ENCODE peak calls at places on chromosome 13, in five cellular contexts. J is upper lobe of left lung, M is uterus, S is body of pancreas, G is tibial nerve. U is an unnamed sample.
A peak's percentile ranks its signal among the peaks of the same experiment; 100 is the strongest.

GRCh38 chr13:41012536-41012935 is 6.6 kb downstream of the ELF1 start:
- DNase-seq in J (no peak), M (no peak), S (no peak), G (no peak), U (no peak)

GRCh38 chr13:33940898-33941297 is 122.9 kb downstream of the RFC3 start:
- DNase-seq in J (no peak), M (no peak), S (no peak), G (no peak), U (no peak)

GRCh38 chr13:95267662-95268369 is 33.4 kb downstream of the ABCC4 start:
- DNase-seq in J (no peak), M (no peak), S (no peak), G (no peak), U (no peak)

GRCh38 chr13:28730762-28731161 is 12.0 kb upstream of the SLC46A3 start:
- DNase-seq in J (no peak), M (no peak), S (no peak), G (no peak), U (no peak)

GRCh38 chr13:87893186-87893585 is 222.0 kb downstream of the SLITRK5 start:
- DNase-seq in J (no peak), M (no peak), S (no peak), G (no peak), U (no peak)

GRCh38 chr13:109355129-109355528 is 431.3 kb downstream of the IRS2 start:
- DNase-seq in J (no peak), M (no peak), S (no peak), G (no peak), U (no peak)

GRCh38 chr13:101455863-101456262 is 3.4 kb downstream of the ITGBL1 start:
- DNase-seq in J (no peak), M (no peak), S (no peak), G (no peak), U (no peak)

GRCh38 chr13:30905932-30906383 is at the start of gene MEDAG:
- DNase-seq in J (peak; percentile 90), M (peak; percentile 81), S (peak; percentile 29), G (peak; percentile 89), U (peak; percentile 48)

GRCh38 chr13:41246969-41247750 is 16.2 kb downstream of the MTRF1 start:
- DNase-seq in J (no peak), M (no peak), S (no peak), G (no peak), U (no peak)

GRCh38 chr13:83827338-83827737 is 54.9 kb downstream of the SLITRK1 start:
- DNase-seq in J (no peak), M (no peak), S (no peak), G (no peak), U (no peak)

GRCh38 chr13:94344126-94344863 is 135.2 kb downstream of the DCT start:
- DNase-seq in J (no peak), M (no peak), S (no peak), G (no peak), U (peak; percentile 23)

GRCh38 chr13:21971662-21972635 is 301.1 kb downstream of the FGF9 start:
- DNase-seq in J (no peak), M (no peak), S (no peak), G (no peak), U (no peak)

GRCh38 chr13:51328488-51328887 is 11.0 kb upstream of the SERPINE3 start:
- DNase-seq in J (no peak), M (no peak), S (no peak), G (no peak), U (no peak)

GRCh38 chr13:47249296-47249695 is 352.4 kb upstream of the HTR2A start:
- DNase-seq in J (no peak), M (no peak), S (no peak), G (no peak), U (no peak)

GRCh38 chr13:23743717-23744116 is 145.5 kb downstream of the MIPEP start:
- DNase-seq in J (no peak), M (no peak), S (no peak), G (no peak), U (no peak)
- H3K4me3 ChIP-seq in J (no peak overlapping the region), M (no peak overlapping the region), S (no peak overlapping the region), G (no peak overlapping the region), U (no peak overlapping the region)

DNA sequence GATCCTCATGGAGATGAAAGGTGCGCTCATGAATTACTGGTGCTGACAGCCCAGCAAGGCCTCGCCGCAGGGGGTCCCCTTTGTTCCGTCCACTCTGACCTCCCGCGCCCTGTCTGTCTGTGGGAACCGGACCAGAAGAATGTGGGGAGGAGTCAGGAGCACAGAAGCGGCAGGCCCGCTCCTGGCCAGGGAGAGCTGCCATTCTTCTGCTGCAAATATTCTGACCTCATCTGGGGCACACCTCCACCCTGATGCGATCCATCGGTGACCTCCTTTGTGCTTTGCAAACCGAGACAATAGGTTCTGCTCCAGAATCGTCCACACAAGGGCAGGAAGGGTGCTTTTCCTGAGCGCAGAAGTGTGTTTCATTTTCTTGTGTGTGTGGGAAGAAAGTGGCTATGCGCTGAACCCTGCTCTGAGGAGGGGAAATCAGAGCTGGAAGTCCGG is 138.0 kb downstream of the SOX1 start:
- DNase-seq in J (no peak), M (no peak), S (peak; percentile 37), G (no peak), U (no peak)
- H3K4me1 ChIP-seq in J (peaks cover 8% of the 10 kb centered on the region), M (no peaks in the 10 kb centered on the region), S (peaks cover 4% of the 10 kb centered on the region), G (no peaks in the 10 kb centered on the region), U (no peaks in the 10 kb centered on the region)

DNA sequence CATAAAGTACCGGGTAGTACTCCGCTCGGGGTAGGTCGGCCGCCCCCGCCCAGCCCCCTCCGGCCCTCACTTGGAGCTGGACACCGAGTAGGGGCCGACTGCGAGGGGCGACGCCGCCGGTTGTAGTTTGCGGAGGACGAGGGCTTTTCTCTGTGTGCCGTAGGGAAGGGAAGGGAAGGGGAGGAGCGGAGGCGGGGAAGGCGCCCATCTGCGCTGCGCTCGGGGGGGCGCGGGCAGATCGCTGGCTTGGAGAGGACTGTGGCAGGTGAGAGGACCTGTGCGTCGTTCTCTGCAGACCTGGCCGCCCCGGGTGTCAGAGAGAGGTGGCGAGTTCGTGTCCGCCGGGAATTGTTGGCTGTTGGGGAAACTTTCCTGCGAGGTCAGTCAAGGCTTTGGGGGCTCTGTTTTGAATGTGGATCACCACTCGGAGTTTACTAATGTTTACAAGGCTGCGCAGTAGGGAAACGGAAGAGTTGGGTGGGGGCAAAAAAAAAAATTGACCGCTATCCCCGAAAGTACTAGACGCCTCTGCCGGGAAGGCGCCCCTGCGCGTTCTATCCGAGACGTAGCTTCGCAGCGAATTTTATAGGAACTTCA is 1.4 kb downstream of the ING1 start:
- DNase-seq in J (peak; percentile 93), M (peak; percentile 68), S (peak; percentile 66), G (peak; percentile 48), U (peak; percentile 56)
- TF ChIP-seq POLR2A in J (peak; percentile 99), M (peak; percentile 100), S (peak; percentile 100), G (peak; percentile 100), U (peak; percentile 100)

GRCh38 chr13:60933638-60934037 is 482.0 kb downstream of the PCDH20 start:
- DNase-seq in J (no peak), M (no peak), S (no peak), G (no peak), U (no peak)

GRCh38 chr13:60936281-60936680 is 479.4 kb downstream of the PCDH20 start:
- DNase-seq in J (no peak), M (no peak), S (no peak), G (no peak), U (no peak)

DNA sequence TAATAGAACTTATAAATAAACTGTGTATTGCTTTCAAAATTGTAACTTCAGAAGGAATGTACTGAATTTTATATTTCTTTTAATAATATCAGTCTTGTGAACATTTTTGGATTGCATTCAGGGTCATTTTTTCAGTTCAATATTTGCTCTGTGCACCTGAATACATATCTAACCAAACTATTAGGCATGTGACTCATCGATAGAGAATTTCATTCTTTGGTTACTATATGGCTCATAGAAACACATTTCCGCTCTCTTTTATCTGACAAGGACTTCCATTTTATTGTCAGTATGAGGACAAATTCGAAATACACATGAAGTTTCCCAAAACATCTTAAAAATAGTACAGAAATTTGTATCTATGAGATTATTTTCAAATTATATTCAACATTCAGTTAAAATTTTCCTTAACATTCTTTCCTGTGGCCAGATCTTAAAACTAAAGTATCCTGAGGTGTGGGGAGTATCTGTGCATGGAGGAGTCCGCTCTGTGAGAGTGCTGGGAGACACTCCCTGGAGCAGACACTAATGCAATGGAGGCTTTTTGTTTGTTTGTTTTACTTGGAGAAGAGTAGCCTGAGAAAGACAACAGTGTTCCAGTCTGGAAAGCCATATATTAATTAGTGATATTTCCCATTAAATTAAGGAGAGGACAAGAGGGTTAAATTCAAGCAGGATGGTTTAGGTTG is 483.6 kb downstream of the PCDH20 start:
- DNase-seq in J (no peak), M (no peak), S (no peak), G (no peak), U (no peak)
- H3K4me3 ChIP-seq in J (no peak overlapping the region), M (no peak overlapping the region), S (no peak overlapping the region), G (no peak overlapping the region), U (no peak overlapping the region)

GRCh38 chr13:98540476-98540875 is 36.4 kb downstream of the STK24 start:
- DNase-seq in J (no peak), M (no peak), S (no peak), G (no peak), U (no peak)

GRCh38 chr13:98541211-98541610 is 35.7 kb downstream of the STK24 start:
- DNase-seq in J (no peak), M (no peak), S (no peak), G (no peak), U (no peak)

GRCh38 chr13:98537740-98538139 is 39.2 kb downstream of the STK24 start:
- DNase-seq in J (no peak), M (no peak), S (no peak), G (no peak), U (no peak)

GRCh38 chr13:98541701-98542203 is 35.2 kb downstream of the STK24 start:
- DNase-seq in J (no peak), M (no peak), S (no peak), G (no peak), U (no peak)

GRCh38 chr13:98539655-98540054 is 37.3 kb downstream of the STK24 start:
- DNase-seq in J (no peak), M (no peak), S (no peak), G (no peak), U (no peak)
- H3K4me1 ChIP-seq in J (peaks cover 82% of the 10 kb centered on the region), M (peaks cover 22% of the 10 kb centered on the region), S (peaks cover 67% of the 10 kb centered on the region), G (peaks cover 36% of the 10 kb centered on the region), U (peaks cover 48% of the 10 kb centered on the region)

DNA sequence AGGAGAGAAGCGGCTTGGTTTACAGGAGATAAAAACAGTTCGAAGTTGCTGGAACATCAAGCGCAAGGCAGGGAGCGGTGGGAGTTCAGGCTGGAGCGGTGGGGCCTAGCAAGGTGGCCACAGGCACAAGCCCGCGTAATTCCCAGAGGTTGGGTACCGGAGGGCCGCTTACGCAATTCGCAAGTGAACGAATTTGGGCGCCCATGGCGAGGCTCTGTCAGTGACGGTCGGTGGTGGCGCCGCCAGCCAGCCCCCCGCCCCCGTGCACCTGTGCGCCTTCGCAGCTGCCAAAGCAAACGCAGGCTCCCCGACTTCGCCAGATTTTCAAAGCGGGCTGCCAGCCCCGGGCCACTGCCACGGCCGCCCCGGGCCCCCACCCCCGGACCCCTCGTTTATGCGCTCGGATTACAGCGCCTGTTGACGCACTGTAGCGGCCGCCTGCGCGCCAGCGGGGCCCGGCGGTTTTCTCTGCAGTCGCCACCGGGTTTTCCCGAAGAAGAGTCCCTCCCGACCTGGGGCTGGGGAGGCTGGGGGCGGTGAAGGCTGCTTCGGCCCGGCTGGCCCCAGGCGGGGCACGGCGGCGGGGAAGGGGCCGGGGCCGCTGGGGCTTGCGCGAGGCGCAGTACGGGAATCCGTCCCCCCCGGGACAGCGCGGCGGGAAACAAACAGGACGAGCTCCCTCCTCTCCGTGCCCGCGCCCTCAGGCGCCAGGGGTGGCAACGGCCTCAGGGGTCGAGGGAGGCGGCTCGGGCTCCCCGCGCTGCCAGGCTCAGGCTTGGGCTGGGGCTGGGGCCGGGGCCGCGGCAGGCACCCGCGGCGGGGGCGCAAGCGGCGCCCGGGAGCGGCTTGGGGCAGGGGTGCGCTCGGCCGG is 714 bp downstream of the N4BP2L1 start:
- DNase-seq in J (peak; percentile 92), M (peak; percentile 57), S (peak; percentile 64), G (peak; percentile 39), U (peak; percentile 67)
- TF ChIP-seq POLR2A in J (no peak), M (no peak), S (peak; percentile 46), G (no peak), U (peak; percentile 6)

U was measured in adrenal gland.